ENCODE peak calls at places on chromosomes 12 and 14, in nine cellular contexts. O is cardiac fibroblast, Z is AG10803, L is heart left ventricle, Y is ascending aorta, B is transverse colon, V is IMR-90, R is uterus, S is lower lobe of right lung. T is an unnamed sample.
A peak's percentile ranks its signal among the peaks of the same experiment; 100 is the strongest.

GRCh38 chr14:22613091-22613695 is 15.1 kb downstream of the ABHD4 start:
- DNase-seq in O (no peak), Z (peak; percentile 36), L (no peak), Y (no peak), B (no peak), V (no peak), R (no peak), S (no peak), T (peak; percentile 20)

GRCh38 chr14:104806625-104807465 is 5.9 kb downstream of the ZBTB42 start:
- DNase-seq in O (no peak), Z (no peak), L (no peak), Y (no peak), B (no peak), V (no peak), R (no peak), S (no peak), T (no peak)

GRCh38 chr14:36505892-36506731 is 13.9 kb downstream of the NKX2-1 start:
- DNase-seq in O (no peak), Z (no peak), L (no peak), Y (no peak), B (no peak), V (no peak), R (no peak), S (peak; percentile 69), T (no peak)

GRCh38 chr12:87671757-87672156 is 357.4 kb downstream of the C12orf50 start:
- DNase-seq in O (no peak), Z (peak; percentile 13), L (no peak), Y (no peak), B (no peak), V (no peak), R (no peak), S (no peak), T (no peak)

GRCh38 chr12:7431993-7432685 is 11.8 kb downstream of the CD163L1 start:
- DNase-seq in O (peak; percentile 43), Z (peak; percentile 58), L (no peak), Y (no peak), B (no peak), V (peak; percentile 1), R (no peak), S (no peak), T (peak; percentile 10)

GRCh38 chr14:105074601-105075053 is 9.4 kb upstream of the GPR132 start:
- DNase-seq in O (no peak), Z (no peak), L (no peak), Y (peak; percentile 62), B (no peak), V (no peak), R (no peak), S (no peak), T (no peak)

GRCh38 chr12:24960222-24960855 is 11.4 kb upstream of the BCAT1 start:
- DNase-seq in O (peak; percentile 75), Z (peak; percentile 47), L (no peak), Y (no peak), B (peak; percentile 20), V (peak; percentile 72), R (no peak), S (no peak), T (peak; percentile 59)

GRCh38 chr14:70909788-70910614 is 2.7 kb downstream of the PCNX1 start:
- DNase-seq in O (no peak), Z (no peak), L (no peak), Y (no peak), B (no peak), V (no peak), R (peak; percentile 23), S (no peak), T (no peak)

GRCh38 chr14:103132381-103133212 is 9.3 kb downstream of the TNFAIP2 start:
- DNase-seq in O (no peak), Z (no peak), L (no peak), Y (no peak), B (no peak), V (no peak), R (peak; percentile 22), S (no peak), T (no peak)

GRCh38 chr12:20946732-20947131 is 136.2 kb downstream of the SLCO1B3 start:
- DNase-seq in O (peak; percentile 54), Z (no peak), L (no peak), Y (no peak), B (no peak), V (no peak), R (no peak), S (no peak), T (no peak)

GRCh38 chr12:20950248-20950647 is 139.7 kb downstream of the SLCO1B3 start:
- DNase-seq in O (peak; percentile 59), Z (no peak), L (no peak), Y (no peak), B (no peak), V (no peak), R (no peak), S (no peak), T (peak; percentile 2)
- TF ChIP-seq CTCF in O (peak; percentile 54), Z (peak; percentile 30), L (no peak), Y (peak; percentile 19), B (peak; percentile 27), V (no peak), R (no peak), S (peak; percentile 29), T (peak; percentile 26)

GRCh38 chr12:95547522-95548055 is 3.7 kb downstream of the USP44 start:
- DNase-seq in O (peak; percentile 22), Z (peak; percentile 67), L (no peak), Y (no peak), B (no peak), V (peak; percentile 96), R (peak; percentile 64), S (no peak), T (peak; percentile 63)
- H3K4me3 ChIP-seq in O (peak overlapping the region; percentile 49), Z (peak overlapping the region; percentile 42), L (peak overlapping the region; percentile 87), Y (peak overlapping the region; percentile 93), B (peak overlapping the region; percentile 63), V (peak overlapping the region; percentile 58), R (peak overlapping the region; percentile 60), S (peak overlapping the region; percentile 71), T (peak overlapping the region; percentile 57)

GRCh38 chr12:65121956-65122469 is 908 bp upstream of the WIF1 start:
- DNase-seq in O (no peak), Z (no peak), L (peak; percentile 49), Y (no peak), B (no peak), V (no peak), R (no peak), S (no peak), T (no peak)

GRCh38 chr12:65119063-65119462 is 2.0 kb downstream of the WIF1 start:
- DNase-seq in O (no peak), Z (no peak), L (no peak), Y (no peak), B (no peak), V (no peak), R (no peak), S (no peak), T (no peak)

GRCh38 chr12:65122661-65123060 is 1.6 kb upstream of the WIF1 start:
- DNase-seq in O (no peak), Z (no peak), L (no peak), Y (no peak), B (no peak), V (no peak), R (no peak), S (no peak), T (no peak)

GRCh38 chr12:65123435-65124063 is 2.4 kb upstream of the WIF1 start:
- DNase-seq in O (peak; percentile 63), Z (peak; percentile 31), L (no peak), Y (no peak), B (no peak), V (peak; percentile 37), R (no peak), S (no peak), T (peak; percentile 34)

GRCh38 chr12:65121049-65121955 is at the start of gene WIF1:
- DNase-seq in O (no peak), Z (no peak), L (peak; percentile 71), Y (no peak), B (peak; percentile 19), V (no peak), R (no peak), S (peak; percentile 84), T (no peak)
- TF ChIP-seq CTCF in O (no peak), Z (no peak), L (peak; percentile 11), Y (peak; percentile 28), B (peak; percentile 12), V (peak; percentile 32), R (no peak), S (peak; percentile 51), T (peak; percentile 25)

GRCh38 chr12:120015313-120015712 is 26.3 kb downstream of the BICDL1 start:
- DNase-seq in O (no peak), Z (no peak), L (no peak), Y (no peak), B (no peak), V (no peak), R (no peak), S (no peak), T (no peak)
- H3K4me3 ChIP-seq in O (no peak overlapping the region), Z (no peak overlapping the region), L (no peak overlapping the region), Y (no peak overlapping the region), B (no peak overlapping the region), V (no peak overlapping the region), R (no peak overlapping the region), S (no peak overlapping the region), T (no peak overlapping the region)

DNA sequence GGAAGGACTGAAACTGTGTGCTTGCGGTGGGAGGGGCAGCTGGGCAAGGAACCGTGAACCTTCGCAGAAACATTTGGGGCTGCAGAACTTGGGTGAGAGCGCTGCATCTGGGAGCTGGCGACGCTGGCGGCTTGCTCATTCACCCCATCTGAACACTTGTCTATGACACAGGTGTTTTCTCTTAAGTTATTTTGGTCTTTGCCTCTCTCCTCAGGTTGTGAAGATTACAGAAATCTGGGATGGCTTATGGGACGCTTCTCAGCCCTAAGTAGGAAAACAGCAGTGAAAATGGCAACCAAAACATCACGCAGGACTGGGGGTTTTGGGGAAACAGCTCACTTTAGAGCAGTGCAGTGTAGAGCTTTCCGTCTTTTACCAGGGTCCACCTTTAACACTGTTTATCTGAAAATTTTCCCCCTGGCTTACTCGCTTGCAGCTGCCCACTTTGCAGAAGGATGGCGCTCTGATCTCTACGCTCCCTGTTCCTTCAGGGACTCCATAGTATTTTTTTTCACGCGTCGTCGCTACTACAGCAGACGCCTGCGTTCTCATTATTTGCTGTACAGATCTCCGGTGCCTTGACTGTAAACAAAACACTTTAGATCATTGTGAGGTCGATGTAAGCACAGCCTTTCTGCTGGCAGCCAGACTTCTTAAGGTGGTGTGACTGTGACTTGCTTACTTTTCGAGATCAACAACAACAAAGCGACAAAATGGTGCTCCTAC is 2.7 kb upstream of the CDKN1B start:
- DNase-seq in O (peak; percentile 26), Z (no peak), L (peak; percentile 73), Y (no peak), B (peak; percentile 77), V (peak; percentile 45), R (peak; percentile 65), S (peak; percentile 60), T (peak; percentile 55)
- TF ChIP-seq CTCF in O (peak; percentile 28), Z (peak; percentile 46), L (no peak), Y (peak; percentile 52), B (peak; percentile 13), V (peak; percentile 34), R (peak; percentile 5), S (peak; percentile 30), T (peak; percentile 39)

GRCh38 chr14:90453401-90453951 is 56.6 kb downstream of the CALM1 start:
- DNase-seq in O (peak; percentile 6), Z (no peak), L (no peak), Y (no peak), B (no peak), V (no peak), R (no peak), S (no peak), T (peak; percentile 66)
- H3K4me3 ChIP-seq in O (no peak overlapping the region), Z (no peak overlapping the region), L (no peak overlapping the region), Y (peak overlapping the region; percentile 48), B (no peak overlapping the region), V (no peak overlapping the region), R (no peak overlapping the region), S (no peak overlapping the region), T (no peak overlapping the region)